ENCODE peak calls at places on chromosomes 6 and 20, in seven cellular contexts. One of them, this sample, is unnamed.

GRCh38 chr6:150631283-150631981 is 31.7 kb downstream of the PLEKHG1 start:
- DNase-seq in T-helper 2 cell: no peak
- DNase-seq in M059J: no peak
- DNase-seq in GDM1: no peak
- DNase-seq in cortex of kidney: no peak
- DNase-seq in HT-29: no peak
- DNase-seq in ELF-1: no peak
- DNase-seq in this sample: no peak

GRCh38 chr6:32947552-32948465 is 5.1 kb downstream of the HLA-DMA start:
- DNase-seq in HT-29: peak; percentile 84
- DNase-seq in ELF-1: peak; percentile 58
- DNase-seq in T-helper 2 cell: peak; percentile 47
- DNase-seq in M059J: peak; percentile 81
- DNase-seq in GDM1: no peak
- DNase-seq in cortex of kidney: no peak
- DNase-seq in this sample: peak; percentile 26

GRCh38 chr6:136782021-136782770 is 10.1 kb downstream of the MAP3K5 start:
- DNase-seq in M059J: peak; percentile 63
- DNase-seq in ELF-1: no peak
- DNase-seq in HT-29: peak; percentile 35
- DNase-seq in cortex of kidney: no peak
- DNase-seq in T-helper 2 cell: no peak
- DNase-seq in GDM1: no peak
- DNase-seq in this sample: no peak

GRCh38 chr6:12051861-12052368 is 39.8 kb downstream of the HIVEP1 start:
- DNase-seq in cortex of kidney: no peak
- DNase-seq in ELF-1: no peak
- DNase-seq in M059J: peak; percentile 25
- DNase-seq in HT-29: no peak
- DNase-seq in GDM1: peak; percentile 18
- DNase-seq in T-helper 2 cell: peak; percentile 95
- DNase-seq in this sample: peak; percentile 54

GRCh38 chr20:57871237-57871632 is 161.4 kb upstream of the PMEPA1 start:
- DNase-seq in M059J: no peak
- DNase-seq in ELF-1: no peak
- DNase-seq in GDM1: no peak
- DNase-seq in cortex of kidney: no peak
- DNase-seq in HT-29: no peak
- DNase-seq in T-helper 2 cell: no peak
- DNase-seq in this sample: no peak

GRCh38 chr20:56579261-56579660 is 46.2 kb downstream of the FAM209B start:
- DNase-seq in HT-29: no peak
- DNase-seq in GDM1: no peak
- DNase-seq in cortex of kidney: no peak
- DNase-seq in T-helper 2 cell: no peak
- DNase-seq in ELF-1: peak; percentile 50
- DNase-seq in M059J: no peak
- DNase-seq in this sample: no peak

GRCh38 chr20:1005452-1006027 is 3.4 kb upstream of the RSPO4 start:
- DNase-seq in T-helper 2 cell: peak; percentile 35
- DNase-seq in ELF-1: peak; percentile 69
- DNase-seq in HT-29: peak; percentile 65
- DNase-seq in cortex of kidney: no peak
- DNase-seq in GDM1: peak; percentile 23
- DNase-seq in M059J: peak; percentile 49
- DNase-seq in this sample: no peak

GRCh38 chr6:130118236-130118635 is 99.9 kb downstream of the L3MBTL3 start:
- DNase-seq in cortex of kidney: no peak
- DNase-seq in ELF-1: no peak
- DNase-seq in GDM1: no peak
- DNase-seq in M059J: no peak
- DNase-seq in T-helper 2 cell: no peak
- DNase-seq in HT-29: no peak
- DNase-seq in this sample: no peak

GRCh38 chr6:14542670-14543366 is 425.2 kb downstream of the CD83 start:
- DNase-seq in cortex of kidney: no peak
- DNase-seq in HT-29: no peak
- DNase-seq in GDM1: no peak
- DNase-seq in T-helper 2 cell: peak; percentile 36
- DNase-seq in ELF-1: no peak
- DNase-seq in M059J: peak; percentile 72
- DNase-seq in this sample: no peak

GRCh38 chr20:22227301-22227700 is 357.1 kb downstream of the FOXA2 start:
- DNase-seq in HT-29: no peak
- DNase-seq in cortex of kidney: no peak
- DNase-seq in GDM1: no peak
- DNase-seq in ELF-1: no peak
- DNase-seq in T-helper 2 cell: no peak
- DNase-seq in M059J: no peak
- DNase-seq in this sample: no peak

GRCh38 chr20:19414600-19414999 is 202.2 kb downstream of the SLC24A3 start:
- DNase-seq in HT-29: no peak
- DNase-seq in GDM1: no peak
- DNase-seq in M059J: no peak
- DNase-seq in T-helper 2 cell: no peak
- DNase-seq in ELF-1: no peak
- DNase-seq in cortex of kidney: no peak
- DNase-seq in this sample: no peak

GRCh38 chr6:113970808-113971676 is at the start of gene HDAC2:
- DNase-seq in T-helper 2 cell: peak; percentile 92
- DNase-seq in HT-29: peak; percentile 84
- DNase-seq in GDM1: peak; percentile 93
- DNase-seq in cortex of kidney: peak; percentile 33
- DNase-seq in M059J: peak; percentile 80
- DNase-seq in ELF-1: peak; percentile 92
- DNase-seq in this sample: peak; percentile 76

GRCh38 chr6:32967151-32968091 is 973 bp upstream of the BRD2 start:
- DNase-seq in GDM1: peak; percentile 31
- DNase-seq in cortex of kidney: no peak
- DNase-seq in HT-29: peak; percentile 78
- DNase-seq in ELF-1: peak; percentile 70
- DNase-seq in T-helper 2 cell: peak; percentile 59
- DNase-seq in M059J: peak; percentile 74
- DNase-seq in this sample: no peak

GRCh38 chr20:63520939-63521601 is 505 bp downstream of the PPDPF start:
- DNase-seq in T-helper 2 cell: peak; percentile 81
- DNase-seq in ELF-1: peak; percentile 53
- DNase-seq in cortex of kidney: no peak
- DNase-seq in GDM1: peak; percentile 43
- DNase-seq in M059J: peak; percentile 74
- DNase-seq in HT-29: peak; percentile 96
- DNase-seq in this sample: peak; percentile 58

GRCh38 chr20:32984196-32984595 is 20.0 kb downstream of the SUN5 start:
- DNase-seq in cortex of kidney: no peak
- DNase-seq in HT-29: no peak
- DNase-seq in M059J: peak; percentile 25
- DNase-seq in T-helper 2 cell: no peak
- DNase-seq in GDM1: no peak
- DNase-seq in ELF-1: peak; percentile 43
- DNase-seq in this sample: no peak

GRCh38 chr20:9215539-9215938 is 146.7 kb downstream of the PLCB4 start:
- DNase-seq in HT-29: peak; percentile 66
- DNase-seq in ELF-1: no peak
- DNase-seq in GDM1: no peak
- DNase-seq in M059J: no peak
- DNase-seq in cortex of kidney: no peak
- DNase-seq in T-helper 2 cell: no peak
- DNase-seq in this sample: no peak

This sample was measured in effector CD4-positive, alpha-beta T cell.